ENCODE peak calls at places on chromosome 16, in ten cellular contexts. R is HS-27A; E is NCI-H1436; Z is body of pancreas; J is stimulated activated CD8-positive, alpha-beta memory T cell treated with anti-CD3 and anti-CD28 coated beads, Interleukin-4, amount 100 ng/mL, for 24 hours; A is K562; O is stimulated activated CD4-positive, alpha-beta T cell treated with anti-CD3 and anti-CD28 coated beads, Interleukin-2, amount 100 ng/mL, for 4 hours; W is activated CD8-positive, alpha-beta memory T cell treated with anti-CD3 and anti-CD28 coated beads for 1 hour; B is cardiac muscle cell; U is Panc1. Q is an unnamed sample.

GRCh38 chr16:12081048-12081404 is 104.5 kb downstream of the SNX29 start:
- DNase-seq in E (no peak), Z (no peak), O (peak; percentile 48), J (no peak), U (no peak), B (no peak), W (no peak), A (no peak), R (no peak), Q (no peak)

GRCh38 chr16:89564476-89565255 is 4.2 kb downstream of the RPL13 start:
- DNase-seq in J (no peak), A (peak; percentile 51), Z (no peak), O (no peak), W (no peak), E (no peak), B (no peak), U (no peak), R (no peak), Q (no peak)

GRCh38 chr16:88804552-88805339 is 1.2 kb downstream of the CDT1 start:
- DNase-seq in U (no peak), A (peak; percentile 66), B (no peak), J (no peak), O (no peak), Z (no peak), R (no peak), E (no peak), W (no peak), Q (peak; percentile 38)

GRCh38 chr16:7372095-7372494 is 39.5 kb downstream of the RBFOX1 start:
- DNase-seq in J (no peak), R (no peak), W (no peak), Z (no peak), E (no peak), A (no peak), U (no peak), O (no peak), B (no peak), Q (no peak)

GRCh38 chr16:51994597-51994996 is 552.3 kb downstream of the TOX3 start:
- DNase-seq in R (peak; percentile 68), O (no peak), W (no peak), Z (peak; percentile 94), A (no peak), J (no peak), B (no peak), U (peak; percentile 30), E (peak; percentile 84), Q (peak; percentile 92)

GRCh38 chr16:1439058-1439698 is 5.2 kb downstream of the CCDC154 start:
- DNase-seq in J (no peak), A (no peak), E (no peak), U (no peak), O (no peak), Z (no peak), B (no peak), W (no peak), R (no peak), Q (peak; percentile 75)

GRCh38 chr16:24748242-24748641 is 18.8 kb downstream of the TNRC6A start:
- DNase-seq in B (peak; percentile 90), E (no peak), A (peak; percentile 58), W (no peak), U (peak; percentile 81), Z (peak; percentile 39), J (no peak), R (peak; percentile 65), O (no peak), Q (no peak)

GRCh38 chr16:52407778-52408177 is 139.2 kb downstream of the TOX3 start:
- DNase-seq in J (no peak), R (no peak), Z (no peak), A (no peak), W (no peak), E (peak; percentile 57), O (no peak), B (no peak), U (no peak), Q (no peak)

GRCh38 chr16:11440657-11441012 is 95.4 kb downstream of the RMI2 start:
- DNase-seq in O (no peak), B (no peak), U (no peak), Z (no peak), J (no peak), R (no peak), E (no peak), W (no peak), A (no peak), Q (no peak)

GRCh38 chr16:11253009-11253994 is 2.7 kb downstream of the SOCS1 start:
- DNase-seq in R (no peak), E (no peak), O (no peak), A (peak; percentile 46), Z (no peak), B (no peak), J (no peak), U (no peak), W (no peak), Q (no peak)

GRCh38 chr16:83727018-83727417 is 80.8 kb upstream of the HSBP1 start:
- DNase-seq in Z (no peak), W (no peak), O (no peak), E (no peak), U (no peak), J (no peak), A (no peak), B (peak; percentile 14), R (no peak), Q (no peak)

GRCh38 chr16:56266981-56267607 is 75.8 kb downstream of the GNAO1 start:
- DNase-seq in A (no peak), J (no peak), Z (no peak), W (no peak), B (no peak), E (no peak), O (no peak), U (no peak), R (no peak), Q (no peak)

GRCh38 chr16:21166561-21166961 is 8.1 kb downstream of the LDAF1 start:
- DNase-seq in R (no peak), J (no peak), Z (no peak), U (no peak), A (no peak), O (no peak), E (no peak), W (no peak), B (no peak), Q (no peak)

GRCh38 chr16:52543654-52544053 is 3.3 kb downstream of the TOX3 start:
- DNase-seq in O (no peak), J (no peak), A (no peak), E (no peak), R (no peak), U (no peak), Z (no peak), B (no peak), W (no peak), Q (no peak)

GRCh38 chr16:68062910-68063393 is 22.2 kb upstream of the NFATC3 start:
- DNase-seq in J (no peak), W (no peak), R (no peak), O (no peak), A (no peak), U (no peak), B (no peak), Z (no peak), E (no peak), Q (no peak)

GRCh38 chr16:59385953-59386352 is 651.8 kb upstream of the GOT2 start:
- DNase-seq in O (no peak), A (no peak), E (no peak), J (no peak), R (peak; percentile 38), W (no peak), U (no peak), Z (peak; percentile 5), B (peak; percentile 31), Q (no peak)

GRCh38 chr16:64397945-64398508 is 723.8 kb downstream of the CDH11 start:
- DNase-seq in W (no peak), Z (no peak), A (no peak), E (no peak), R (no peak), O (no peak), B (peak; percentile 84), U (no peak), J (no peak), Q (no peak)